ENCODE peak calls at places on chromosomes 2 and 18, in four cellular contexts. One of them, this sample, is unnamed.
A peak's percentile ranks its signal among the peaks of the same experiment; 100 is the strongest.

GRCh38 chr2:224143521-224143920 is 104.4 kb upstream of the SERPINE2 start:
- DNase-seq in IMR-90: no peak
- DNase-seq in lower lobe of right lung: no peak
- DNase-seq in colonic mucosa: no peak
- DNase-seq in this sample: no peak

GRCh38 chr2:113685471-113685870 is 58.4 kb downstream of the RABL2A start:
- DNase-seq in lower lobe of right lung: no peak
- DNase-seq in colonic mucosa: no peak
- DNase-seq in IMR-90: peak; percentile 59
- DNase-seq in this sample: no peak

GRCh38 chr18:74137920-74138538 is 9.6 kb downstream of the FBXO15 start:
- DNase-seq in colonic mucosa: no peak
- DNase-seq in lower lobe of right lung: no peak
- DNase-seq in IMR-90: no peak
- DNase-seq in this sample: no peak

GRCh38 chr2:175729049-175729706 is 272.9 kb downstream of the LNPK start:
- DNase-seq in IMR-90: no peak
- DNase-seq in colonic mucosa: no peak
- DNase-seq in lower lobe of right lung: no peak
- DNase-seq in this sample: no peak

GRCh38 chr2:240957656-240958365 is 40.6 kb upstream of the SNED1 start:
- DNase-seq in colonic mucosa: peak; percentile 22
- DNase-seq in lower lobe of right lung: no peak
- DNase-seq in IMR-90: no peak
- DNase-seq in this sample: peak; percentile 31

GRCh38 chr2:218716070-218716469 is 5.4 kb downstream of the TTLL4 start:
- DNase-seq in IMR-90: peak; percentile 87
- DNase-seq in lower lobe of right lung: no peak
- DNase-seq in colonic mucosa: no peak
- DNase-seq in this sample: no peak

GRCh38 chr18:3851159-3851558 is 401.2 kb downstream of the TGIF1 start:
- DNase-seq in lower lobe of right lung: no peak
- DNase-seq in IMR-90: no peak
- DNase-seq in colonic mucosa: no peak
- DNase-seq in this sample: no peak

GRCh38 chr2:71940695-71941094 is 207.0 kb downstream of the CYP26B1 start:
- DNase-seq in colonic mucosa: peak; percentile 35
- DNase-seq in IMR-90: no peak
- DNase-seq in lower lobe of right lung: no peak
- DNase-seq in this sample: no peak

GRCh38 chr2:9617749-9618148 is 13.0 kb downstream of the YWHAQ start:
- DNase-seq in colonic mucosa: no peak
- DNase-seq in IMR-90: peak; percentile 68
- DNase-seq in lower lobe of right lung: no peak
- DNase-seq in this sample: no peak

GRCh38 chr18:58268849-58269248 is 224.8 kb downstream of the NEDD4L start:
- DNase-seq in IMR-90: peak; percentile 55
- DNase-seq in colonic mucosa: no peak
- DNase-seq in lower lobe of right lung: no peak
- DNase-seq in this sample: no peak

GRCh38 chr18:75592527-75592926 is 165.0 kb upstream of the SMIM21 start:
- DNase-seq in colonic mucosa: no peak
- DNase-seq in IMR-90: no peak
- DNase-seq in lower lobe of right lung: no peak
- DNase-seq in this sample: no peak

GRCh38 chr2:153890572-153890971 is 18.9 kb downstream of the GALNT13 start:
- DNase-seq in lower lobe of right lung: no peak
- DNase-seq in IMR-90: no peak
- DNase-seq in colonic mucosa: no peak
- DNase-seq in this sample: no peak

GRCh38 chr18:45619062-45619825 is 4.0 kb downstream of the SLC14A2 start:
- DNase-seq in lower lobe of right lung: no peak
- DNase-seq in colonic mucosa: peak; percentile 27
- DNase-seq in IMR-90: no peak
- DNase-seq in this sample: no peak